ENCODE peak calls at places on chromosomes 7 and 10, in seven cellular contexts. R is HS-5; X is NCI-H774; B is body of pancreas; E is T-helper 1 cell; N is activated CD4-positive, CD25-positive, alpha-beta regulatory T cell treated with anti-CD3 and anti-CD28 coated beads, Interleukin-2, amount 50 U/mL, for 72 hours; L is amniotic epithelial cell. P is an unnamed sample.

GRCh38 chr7:16040381-16040780 is 353.9 kb upstream of the MEOX2 start:
- DNase-seq in R (no peak), N (no peak), B (no peak), X (no peak), E (no peak), L (no peak), P (no peak)

GRCh38 chr7:14892961-14893360 is 9.6 kb downstream of the DGKB start:
- DNase-seq in X (no peak), E (no peak), B (no peak), N (no peak), L (no peak), R (no peak), P (no peak)

GRCh38 chr10:3714526-3714925 is 70.5 kb downstream of the KLF6 start:
- DNase-seq in E (no peak), X (no peak), L (peak; percentile 69), B (no peak), R (no peak), N (no peak), P (no peak)

GRCh38 chr7:127252736-127253288 is at the start of gene GRM8:
- DNase-seq in L (peak; percentile 22), N (peak; percentile 32), B (peak; percentile 29), E (no peak), X (peak; percentile 79), R (no peak), P (peak; percentile 84)

GRCh38 chr7:155860840-155861479 is 48.7 kb upstream of the SHH start:
- DNase-seq in X (no peak), E (no peak), B (peak; percentile 57), R (no peak), N (no peak), L (no peak), P (no peak)

GRCh38 chr7:47937711-47938573 is 10.3 kb downstream of the PKD1L1 start:
- DNase-seq in X (no peak), N (no peak), L (no peak), B (no peak), E (no peak), R (no peak), P (no peak)

GRCh38 chr10:75146780-75147179 is 35.3 kb downstream of the SAMD8 start:
- DNase-seq in B (no peak), X (no peak), N (no peak), E (no peak), R (no peak), L (no peak), P (no peak)

GRCh38 chr7:91512958-91513357 is 248.7 kb downstream of the FZD1 start:
- DNase-seq in X (no peak), R (peak; percentile 29), B (no peak), L (peak; percentile 73), E (no peak), N (no peak), P (no peak)

GRCh38 chr10:13913890-13914289 is 327.1 kb downstream of the PRPF18 start:
- DNase-seq in N (no peak), R (no peak), X (no peak), L (peak; percentile 29), E (no peak), B (no peak), P (no peak)

GRCh38 chr10:13346280-13346819 is 1.7 kb downstream of the SEPHS1 start:
- DNase-seq in L (peak; percentile 62), X (no peak), E (no peak), B (no peak), R (no peak), N (no peak), P (no peak)

GRCh38 chr10:126504051-126504760 is 115.9 kb upstream of the ADAM12 start:
- DNase-seq in E (no peak), X (peak; percentile 14), L (peak; percentile 53), N (no peak), B (peak; percentile 30), R (peak; percentile 24), P (peak; percentile 21)

GRCh38 chr7:30997316-30997715 is 33.6 kb downstream of the GHRHR start:
- DNase-seq in N (no peak), X (no peak), E (no peak), L (no peak), B (no peak), R (no peak), P (no peak)

GRCh38 chr10:15661574-15661973 is 58.1 kb downstream of the ITGA8 start:
- DNase-seq in B (no peak), X (no peak), N (no peak), E (no peak), R (no peak), L (no peak), P (no peak)

GRCh38 chr7:101562531-101563197 is 66.4 kb downstream of the MYL10 start:
- DNase-seq in E (no peak), L (no peak), R (no peak), B (no peak), N (no peak), X (no peak), P (no peak)

GRCh38 chr10:110372656-110373055 is 67.9 kb upstream of the SMNDC1 start:
- DNase-seq in B (no peak), R (no peak), L (peak; percentile 46), X (no peak), N (no peak), E (no peak), P (no peak)

GRCh38 chr7:85230623-85231022 is 43.8 kb upstream of the SEMA3D start:
- DNase-seq in E (no peak), L (no peak), N (no peak), B (no peak), R (no peak), X (no peak), P (no peak)

GRCh38 chr10:102931643-102932042 is 13.5 kb downstream of the CNNM2 start:
- DNase-seq in L (no peak), X (no peak), R (no peak), E (no peak), B (no peak), N (no peak), P (no peak)

GRCh38 chr10:12507165-12507870 is 158.0 kb downstream of the CAMK1D start:
- DNase-seq in L (no peak), R (no peak), B (no peak), E (no peak), N (no peak), X (no peak), P (no peak)

GRCh38 chr7:25805027-25805687 is 346.8 kb upstream of the NFE2L3 start:
- DNase-seq in B (peak; percentile 25), E (no peak), N (no peak), L (peak; percentile 89), R (peak; percentile 15), X (no peak), P (peak; percentile 37)

GRCh38 chr10:6208781-6209235 is 6.1 kb downstream of the PFKFB3 start:
- DNase-seq in X (no peak), L (no peak), R (no peak), N (no peak), E (no peak), B (no peak), P (no peak)

GRCh38 chr10:121578965-121579364 is 19.3 kb downstream of the FGFR2 start:
- DNase-seq in X (no peak), N (no peak), R (no peak), B (no peak), L (no peak), E (no peak), P (no peak)

GRCh38 chr7:133095119-133095671 is 13.3 kb upstream of the CHCHD3 start:
- DNase-seq in B (no peak), R (no peak), N (no peak), X (no peak), E (no peak), L (no peak), P (no peak)

GRCh38 chr7:149608168-149608567 is 110.6 kb upstream of the ZNF746 start:
- DNase-seq in E (no peak), N (no peak), X (no peak), L (no peak), R (no peak), B (no peak), P (no peak)

GRCh38 chr10:75910032-75910431 is 478.6 kb downstream of the LRMDA start:
- DNase-seq in L (peak; percentile 45), B (no peak), R (no peak), N (no peak), X (no peak), E (no peak), P (no peak)

GRCh38 chr10:89342219-89342966 is 14.6 kb downstream of the IFIT3 start:
- DNase-seq in R (peak; percentile 70), X (no peak), L (peak; percentile 86), N (no peak), E (no peak), B (no peak), P (no peak)

P was measured in NCI-H1417.